ENCODE peak calls at places on chromosomes 11 and 22, in seven cellular contexts. O, R, E, M, K, L and B are unnamed samples.

GRCh38 chr11:6488831-6489230 is 7.5 kb downstream of the TIMM10B start:
- DNase-seq in O (no peak), R (no peak), E (no peak), M (no peak), K (no peak), L (no peak), B (no peak)

GRCh38 chr11:8533332-8533731 is 60.7 kb downstream of the STK33 start:
- DNase-seq in O (no peak), R (no peak), E (peak; percentile 79), M (no peak), K (no peak), L (no peak), B (no peak)

GRCh38 chr11:72940417-72940816 is 126.2 kb downstream of the ATG16L2 start:
- DNase-seq in O (no peak), R (no peak), E (no peak), M (peak; percentile 47), K (no peak), L (no peak), B (no peak)

GRCh38 chr22:48516571-48516970 is 1311.1 kb downstream of the BRD1 start:
- DNase-seq in O (no peak), R (no peak), E (no peak), M (no peak), K (no peak), L (no peak), B (no peak)

GRCh38 chr11:44681698-44682097 is 45.1 kb upstream of the TSPAN18 start:
- DNase-seq in O (no peak), R (no peak), E (peak; percentile 13), M (no peak), K (no peak), L (no peak), B (peak; percentile 56)

GRCh38 chr11:131712897-131713296 is 342.5 kb downstream of the NTM start:
- DNase-seq in O (no peak), R (no peak), E (no peak), M (no peak), K (no peak), L (no peak), B (no peak)

GRCh38 chr11:7506243-7506642 is 7.6 kb upstream of the PPFIBP2 start:
- DNase-seq in O (no peak), R (no peak), E (no peak), M (no peak), K (no peak), L (no peak), B (no peak)

GRCh38 chr11:44380009-44380313 is 70.0 kb upstream of the ALX4 start:
- DNase-seq in O (no peak), R (no peak), E (no peak), M (no peak), K (no peak), L (no peak), B (no peak)

GRCh38 chr22:27800250-27801131 is 1.1 kb downstream of the MN1 start:
- DNase-seq in O (peak; percentile 59), R (no peak), E (peak; percentile 60), M (no peak), K (no peak), L (no peak), B (no peak)

GRCh38 chr11:12528487-12528886 is 145.7 kb upstream of the TEAD1 start:
- DNase-seq in O (no peak), R (no peak), E (peak; percentile 42), M (no peak), K (no peak), L (no peak), B (no peak)

GRCh38 chr11:128523616-128524015 is 63.7 kb downstream of the ETS1 start:
- DNase-seq in O (no peak), R (no peak), E (peak; percentile 75), M (no peak), K (no peak), L (no peak), B (peak; percentile 87)

GRCh38 chr22:35376728-35377472 is 4.0 kb upstream of the HMOX1 start:
- DNase-seq in O (peak; percentile 95), R (peak; percentile 97), E (peak; percentile 97), M (peak; percentile 95), K (peak; percentile 93), L (peak; percentile 96), B (peak; percentile 96)

GRCh38 chr22:19933328-19934241 is 8.0 kb upstream of the COMT start:
- DNase-seq in O (no peak), R (no peak), E (no peak), M (no peak), K (no peak), L (no peak), B (no peak)

GRCh38 chr11:93290061-93290460 is 40.5 kb upstream of the DEUP1 start:
- DNase-seq in O (no peak), R (no peak), E (no peak), M (no peak), K (no peak), L (no peak), B (no peak)

GRCh38 chr11:57425565-57426438 is 1.1 kb downstream of the SLC43A3 start:
- DNase-seq in O (no peak), R (peak; percentile 84), E (peak; percentile 36), M (peak; percentile 69), K (no peak), L (no peak), B (no peak)

GRCh38 chr11:71437879-71438278 is 10.3 kb downstream of the DHCR7 start:
- DNase-seq in O (no peak), R (no peak), E (no peak), M (no peak), K (no peak), L (no peak), B (no peak)

GRCh38 chr11:32173435-32173834 is 82.6 kb downstream of the RCN1 start:
- DNase-seq in O (peak; percentile 62), R (peak; percentile 23), E (peak; percentile 32), M (peak; percentile 67), K (peak; percentile 55), L (peak; percentile 27), B (peak; percentile 39)

DNA sequence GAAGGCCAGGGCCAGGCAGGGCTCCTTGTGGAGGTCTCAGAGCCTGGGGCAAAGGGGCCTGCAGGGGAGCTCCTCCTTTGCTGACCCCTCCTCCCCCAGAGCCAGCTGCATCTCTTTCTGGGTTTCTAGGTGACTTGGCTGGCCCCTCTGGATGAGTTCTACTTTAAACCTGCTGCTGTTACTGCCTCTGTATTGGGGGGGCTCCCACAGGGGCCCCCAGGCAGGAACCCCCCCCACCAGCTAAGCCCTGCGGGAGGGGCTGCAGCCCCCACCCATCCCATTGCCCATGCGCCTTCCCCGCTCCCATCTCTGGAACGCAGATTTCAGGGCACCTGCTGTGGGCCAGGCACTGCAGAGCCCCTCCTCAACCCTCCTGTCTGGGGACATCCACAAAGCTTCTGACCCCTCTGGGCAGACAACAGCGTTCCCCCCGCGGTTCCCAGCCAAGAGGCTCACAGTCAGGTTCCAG is 890 bp upstream of the PLCB3 start:
- DNase-seq in O (no peak), R (no peak), E (no peak), M (no peak), K (no peak), L (no peak), B (no peak)
- H3K27ac ChIP-seq in O (no peak overlapping the region), R (peak overlapping the region; percentile 82), E (no peak overlapping the region), M (no peak overlapping the region), K (peak overlapping the region; percentile 85), L (no peak overlapping the region), B (no peak overlapping the region)

DNA sequence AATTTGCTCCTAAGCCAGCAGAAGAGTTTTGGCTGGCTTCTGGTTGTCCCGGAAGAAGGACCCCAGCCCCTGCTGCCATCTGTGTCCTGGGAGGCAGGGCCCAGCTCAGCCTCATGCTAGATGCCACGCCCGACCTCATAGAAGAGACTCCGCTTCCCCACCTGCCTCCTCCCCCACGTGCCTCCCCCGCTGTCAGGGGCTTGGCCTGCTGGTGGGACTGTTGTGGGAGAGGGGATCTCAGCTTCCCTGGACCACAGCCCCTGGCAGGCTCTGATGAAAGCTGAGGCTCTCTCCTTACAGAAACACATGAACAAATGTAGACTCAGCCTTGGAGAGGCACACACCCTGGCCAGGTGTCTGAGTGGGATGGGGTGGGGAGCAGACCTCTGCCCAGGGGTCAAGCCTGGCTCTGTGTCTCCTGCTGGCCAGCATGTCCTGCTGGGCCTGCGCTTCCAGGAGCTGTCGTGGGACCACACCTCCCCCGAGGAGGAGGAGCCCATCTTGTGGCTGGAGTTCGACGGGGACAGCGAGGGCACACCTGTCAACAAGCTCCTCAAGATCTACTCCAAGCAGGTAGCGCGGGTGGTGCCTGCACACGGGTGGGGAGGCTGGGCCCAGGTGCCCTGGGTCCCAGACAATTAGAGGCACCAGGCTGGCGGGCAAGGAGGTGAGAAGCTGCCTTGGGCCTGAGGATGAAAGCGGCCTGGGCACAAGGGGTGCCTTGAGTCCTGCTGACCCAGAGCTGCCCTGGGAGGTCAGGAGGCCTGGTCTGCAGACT is 14.0 kb downstream of the FRMD8 start:
- DNase-seq in O (no peak), R (no peak), E (no peak), M (no peak), K (peak; percentile 29), L (no peak), B (no peak)
- H3K27ac ChIP-seq in O (no peak overlapping the region), R (no peak overlapping the region), E (no peak overlapping the region), M (no peak overlapping the region), K (no peak overlapping the region), L (no peak overlapping the region), B (no peak overlapping the region)

GRCh38 chr11:85664561-85665481 is at the start of gene CREBZF:
- DNase-seq in O (peak; percentile 88), R (peak; percentile 92), E (peak; percentile 93), M (peak; percentile 96), K (peak; percentile 94), L (peak; percentile 96), B (peak; percentile 85)

GRCh38 chr11:85665756-85666155 is 827 bp upstream of the CREBZF start:
- DNase-seq in O (no peak), R (no peak), E (no peak), M (no peak), K (peak; percentile 55), L (no peak), B (peak; percentile 38)

GRCh38 chr11:85661972-85662664 is 2.8 kb downstream of the CREBZF start:
- DNase-seq in O (no peak), R (no peak), E (no peak), M (no peak), K (no peak), L (no peak), B (no peak)

GRCh38 chr11:85663781-85664560 is 958 bp downstream of the CREBZF start:
- DNase-seq in O (peak; percentile 69), R (peak; percentile 82), E (peak; percentile 60), M (peak; percentile 80), K (peak; percentile 84), L (peak; percentile 81), B (peak; percentile 29)

DNA sequence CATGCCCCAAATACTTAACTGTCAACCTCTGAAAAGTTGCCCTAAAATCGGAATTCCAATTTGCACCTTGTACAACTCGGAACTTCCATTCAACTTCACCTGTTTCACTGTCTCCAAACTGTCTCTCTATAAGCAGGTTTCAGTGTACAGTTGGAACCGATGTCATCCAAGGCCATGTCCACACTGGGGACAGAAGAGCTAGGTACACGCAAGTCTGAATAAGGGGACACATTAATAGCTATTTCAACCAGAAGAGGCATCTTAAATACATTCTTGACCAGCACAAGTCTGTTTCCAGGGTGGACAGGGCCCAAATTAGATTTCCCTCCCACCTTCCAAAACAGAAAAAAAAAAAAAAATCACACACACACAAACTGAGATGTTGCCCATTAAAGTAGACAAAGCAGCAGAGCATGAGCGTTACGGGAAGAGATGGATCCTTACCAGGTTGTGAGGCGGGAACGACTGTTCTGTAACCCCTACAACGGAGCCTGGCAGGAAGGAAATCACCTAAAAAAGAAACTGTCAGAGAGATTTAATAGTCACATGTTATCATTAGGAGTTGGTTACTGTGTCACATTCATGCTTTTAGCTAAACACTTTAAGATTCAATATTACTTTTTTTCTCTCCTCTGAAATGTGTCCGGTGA is 1.7 kb downstream of the CREBZF start:
- DNase-seq in O (no peak), R (no peak), E (peak; percentile 17), M (no peak), K (no peak), L (peak; percentile 20), B (no peak)
- H3K27ac ChIP-seq in O (no peak overlapping the region), R (peak overlapping the region; percentile 96), E (peak overlapping the region; percentile 93), M (no peak overlapping the region), K (no peak overlapping the region), L (peak overlapping the region; percentile 91), B (peak overlapping the region; percentile 98)

GRCh38 chr11:34234086-34234740 is 123.6 kb downstream of the ABTB2 start:
- DNase-seq in O (no peak), R (no peak), E (peak; percentile 72), M (no peak), K (peak; percentile 98), L (peak; percentile 7), B (peak; percentile 75)
- H3K27ac ChIP-seq in O (no peak overlapping the region), R (no peak overlapping the region), E (no peak overlapping the region), M (no peak overlapping the region), K (peak overlapping the region; percentile 86), L (no peak overlapping the region), B (peak overlapping the region; percentile 20)